ENCODE peak calls at places on chromosome 2, in ten cellular contexts. H, E, R, P, Y, X, K, I, Q and B are unnamed samples. For H3K36me3, the result is how much of the 10 kb centered on the place peaks cover.

GRCh38 chr2:240132651-240132980 is 3.5 kb downstream of the COPS9 start:
- DNase-seq in X (no peak), Y (no peak), H (no peak), P (no peak), K (no peak), E (no peak), I (no peak), R (no peak), Q (no peak), B (no peak)

GRCh38 chr2:3459185-3460015 is 59.9 kb downstream of the ADI1 start:
- DNase-seq in E (peak), I (peak), H (no peak), K (no peak), P (no peak), Y (peak), R (no peak), Q (no peak), X (no peak), B (peak)

GRCh38 chr2:237534380-237534779 is 32.0 kb upstream of the PRLH start:
- DNase-seq in I (no peak), H (no peak), X (no peak), K (no peak), Y (no peak), P (no peak), Q (no peak), R (no peak), E (no peak), B (no peak)

GRCh38 chr2:19120941-19121750 is 237.3 kb downstream of the OSR1 start:
- DNase-seq in E (peak), R (no peak), X (no peak), Q (no peak), K (no peak), I (no peak), Y (no peak), H (peak), P (no peak), B (no peak)

GRCh38 chr2:128026422-128027277 is 1.2 kb downstream of the SAP130 start:
- DNase-seq in H (no peak), I (peak), K (no peak), P (no peak), Q (no peak), Y (no peak), X (no peak), E (no peak), R (no peak), B (peak)

GRCh38 chr2:239587836-239588235 is 187.0 kb upstream of the HDAC4 start:
- DNase-seq in H (no peak), K (no peak), Q (no peak), R (no peak), X (no peak), Y (no peak), I (no peak), E (peak), P (no peak), B (no peak)

GRCh38 chr2:219368690-219369108 is 19.0 kb downstream of the DNPEP start:
- DNase-seq in Q (no peak), I (no peak), Y (peak), R (no peak), X (no peak), K (no peak), E (no peak), H (peak), P (no peak), B (no peak)

GRCh38 chr2:83196225-83196624 is 1262.9 kb downstream of the SUCLG1 start:
- DNase-seq in R (no peak), X (no peak), P (no peak), Y (no peak), H (no peak), E (no peak), K (peak), I (peak), Q (no peak), B (peak)

GRCh38 chr2:189276277-189276676 is 96.7 kb upstream of the COL5A2 start:
- DNase-seq in X (no peak), H (no peak), Q (no peak), Y (no peak), K (no peak), E (no peak), R (no peak), I (no peak), P (no peak), B (no peak)

GRCh38 chr2:236106761-236107160 is 61.4 kb downstream of the GBX2 start:
- DNase-seq in P (no peak), X (no peak), H (no peak), Q (no peak), R (no peak), Y (no peak), I (no peak), K (no peak), E (no peak), B (no peak)

GRCh38 chr2:232325324-232326273 is 53.0 kb upstream of the ALPP start:
- DNase-seq in P (no peak), Y (peak), R (no peak), I (peak), X (no peak), K (peak), E (peak), H (peak), Q (peak), B (peak)

GRCh38 chr2:223941579-223942277 is 3.4 kb downstream of the WDFY1 start:
- DNase-seq in X (peak), H (peak), Q (no peak), E (no peak), K (no peak), R (no peak), I (no peak), P (peak), Y (no peak), B (no peak)

GRCh38 chr2:140639628-140640027 is 1491.2 kb downstream of the LRP1B start:
- DNase-seq in X (no peak), P (no peak), Y (no peak), K (no peak), Q (no peak), E (no peak), I (no peak), H (no peak), R (no peak), B (no peak)

GRCh38 chr2:60247471-60247870 is 306.0 kb downstream of the BCL11A start:
- DNase-seq in I (no peak), E (no peak), Q (no peak), X (no peak), K (no peak), P (no peak), H (no peak), Y (no peak), R (no peak), B (peak)

GRCh38 chr2:30222031-30222430 is 9.3 kb upstream of the LBH start:
- DNase-seq in X (no peak), H (no peak), K (no peak), I (no peak), R (no peak), Q (no peak), E (no peak), P (no peak), Y (no peak), B (no peak)

GRCh38 chr2:174778479-174778962 is 14.2 kb upstream of the CHRNA1 start:
- DNase-seq in Y (peak), P (peak), Q (peak), X (peak), R (peak), H (peak), K (no peak), E (no peak), I (no peak), B (no peak)

GRCh38 chr2:99382163-99382562 is 45.0 kb downstream of the EIF5B start:
- DNase-seq in X (no peak), P (no peak), Y (no peak), I (no peak), R (no peak), H (no peak), Q (no peak), K (no peak), E (no peak), B (no peak)

GRCh38 chr2:74849228-74849892 is 15.4 kb downstream of the HK2 start:
- DNase-seq in Q (peak), K (peak), Y (peak), E (peak), X (peak), P (peak), H (peak), R (peak), I (no peak), B (peak)

GRCh38 chr2:84894131-84894586 is 11.3 kb upstream of the TMSB10 start:
- DNase-seq in K (no peak), E (no peak), I (no peak), X (no peak), P (no peak), Y (no peak), H (peak), R (no peak), Q (no peak), B (peak)

GRCh38 chr2:147172493-147173185 is 672.2 kb upstream of the ACVR2A start:
- DNase-seq in P (no peak), Y (no peak), Q (no peak), H (no peak), I (no peak), E (no peak), R (no peak), X (no peak), K (no peak), B (no peak)

GRCh38 chr2:31457651-31458050 is 43.1 kb upstream of the XDH start:
- DNase-seq in P (no peak), H (no peak), Q (no peak), Y (no peak), E (no peak), X (no peak), R (no peak), K (no peak), I (no peak), B (no peak)

GRCh38 chr2:239157269-239157668 is 243.6 kb downstream of the HDAC4 start:
- DNase-seq in H (no peak), P (no peak), K (no peak), Y (no peak), E (no peak), X (no peak), Q (peak), R (no peak), I (no peak), B (no peak)

GRCh38 chr2:108324531-108325256 is 36.0 kb downstream of the SULT1C2 start:
- DNase-seq in Y (no peak), X (no peak), I (no peak), R (no peak), Q (no peak), E (no peak), K (no peak), H (no peak), P (no peak), B (no peak)

GRCh38 chr2:134465228-134465627 is 211.4 kb downstream of the MGAT5 start:
- DNase-seq in Y (no peak), P (no peak), I (no peak), Q (peak), R (no peak), K (no peak), X (no peak), E (no peak), H (no peak), B (no peak)

GRCh38 chr2:130846686-130847375 is 10.1 kb downstream of the ARHGEF4 start:
- DNase-seq in P (no peak), H (no peak), Y (no peak), K (no peak), R (no peak), Q (no peak), X (no peak), I (no peak), E (no peak), B (no peak)

GRCh38 chr2:190599073-190599472 is 49.8 kb upstream of the NAB1 start:
- DNase-seq in H (no peak), R (no peak), E (no peak), P (no peak), K (no peak), I (no peak), Y (no peak), Q (no peak), X (no peak), B (no peak)

GRCh38 chr2:120177011-120177621 is 46.1 kb downstream of the TMEM185B start:
- DNase-seq in Y (peak), X (peak), H (no peak), R (peak), Q (peak), I (no peak), P (peak), K (peak), E (no peak), B (peak)

GRCh38 chr2:121427187-121427689 is 103.4 kb upstream of the RNU4ATAC start:
- DNase-seq in X (no peak), Y (no peak), R (no peak), K (no peak), P (no peak), I (no peak), H (no peak), E (no peak), Q (no peak), B (no peak)

GRCh38 chr2:70986499-70987189 is 8.0 kb downstream of the TEX261 start:
- DNase-seq in H (no peak), X (no peak), Y (no peak), Q (no peak), I (no peak), P (no peak), R (no peak), E (peak), K (no peak), B (no peak)

GRCh38 chr2:188813315-188813714 is 160.9 kb upstream of the COL3A1 start:
- DNase-seq in K (no peak), Q (no peak), I (no peak), P (no peak), X (no peak), Y (no peak), R (no peak), H (no peak), E (no peak), B (no peak)

DNA sequence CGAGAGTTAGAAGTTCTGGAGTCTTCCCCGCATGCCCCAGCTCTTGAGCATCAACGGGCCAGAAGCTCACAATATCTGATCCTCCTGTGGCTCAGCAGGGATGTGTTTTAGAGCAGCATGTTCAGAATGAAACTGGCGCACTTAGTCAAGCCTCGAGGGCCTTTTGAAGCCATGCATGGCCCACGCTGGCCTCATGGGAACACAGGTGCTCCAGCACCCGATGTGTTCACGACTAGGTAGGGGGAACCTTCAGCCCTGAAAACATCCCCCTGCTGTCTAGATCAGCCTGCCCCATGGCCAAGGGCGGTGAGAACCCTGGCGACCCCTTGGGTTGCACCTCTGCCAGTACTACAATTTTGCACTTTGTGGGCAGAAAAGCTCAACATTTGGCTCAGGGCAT is 32.8 kb downstream of the MSH6 start:
- DNase-seq in P (peak), I (no peak), X (no peak), E (no peak), H (no peak), Y (no peak), Q (no peak), K (peak), R (no peak), B (no peak)
- H3K36me3 ChIP-seq in P (under half), I (half or more), X (half or more), E (under half), H (half or more), Y (half or more), Q (under half), K (half or more), R (half or more), B (under half)

GRCh38 chr2:86072271-86072858 is 33.3 kb downstream of the POLR1A start:
- DNase-seq in Y (peak), H (no peak), Q (no peak), P (peak), E (peak), X (no peak), I (no peak), K (peak), R (no peak), B (no peak)
- H3K36me3 ChIP-seq in Y (half or more), H (under half), Q (under half), P (under half), E (under half), X (under half), I (under half), K (half or more), R (under half), B (under half)

GRCh38 chr2:9407363-9407811 is 15.9 kb downstream of the ITGB1BP1 start:
- DNase-seq in X (no peak), E (no peak), I (no peak), Y (no peak), Q (no peak), H (no peak), R (no peak), K (no peak), P (no peak), B (no peak)
- H3K36me3 ChIP-seq in X (under half), E (under half), I (under half), Y (half or more), Q (under half), H (under half), R (under half), K (half or more), P (under half), B (under half)

GRCh38 chr2:1634681-1635341 is 109.5 kb downstream of the PXDN start:
- DNase-seq in Q (no peak), E (no peak), H (no peak), X (no peak), P (no peak), K (no peak), I (no peak), R (no peak), Y (no peak), B (no peak)

GRCh38 chr2:1638281-1638860 is 105.9 kb downstream of the PXDN start:
- DNase-seq in H (no peak), K (no peak), X (no peak), I (no peak), P (no peak), E (no peak), R (no peak), Y (no peak), Q (no peak), B (no peak)

GRCh38 chr2:1639086-1639858 is 105.0 kb downstream of the PXDN start:
- DNase-seq in E (no peak), P (no peak), H (no peak), I (no peak), X (no peak), Y (no peak), R (no peak), K (no peak), Q (no peak), B (no peak)

GRCh38 chr2:1635826-1636225 is 108.5 kb downstream of the PXDN start:
- DNase-seq in P (no peak), Q (no peak), H (no peak), R (no peak), K (no peak), I (no peak), Y (no peak), X (no peak), E (no peak), B (no peak)

GRCh38 chr2:1636791-1637415 is 107.4 kb downstream of the PXDN start:
- DNase-seq in Y (no peak), E (no peak), X (no peak), P (no peak), K (no peak), Q (no peak), I (no peak), H (no peak), R (no peak), B (no peak)
- H3K36me3 ChIP-seq in Y (half or more), E (under half), X (under half), P (under half), K (under half), Q (under half), I (under half), H (under half), R (under half), B (under half)

GRCh38 chr2:208346756-208347155 is 59.8 kb upstream of the PTH2R start:
- DNase-seq in I (no peak), Q (no peak), P (no peak), Y (no peak), E (no peak), R (no peak), H (no peak), K (no peak), X (no peak), B (no peak)
- H3K36me3 ChIP-seq in I (half or more), Q (under half), P (under half), Y (half or more), E (under half), R (half or more), H (under half), K (half or more), X (under half), B (under half)

GRCh38 chr2:160294889-160295288 is 94.8 kb upstream of the ITGB6 start:
- DNase-seq in K (no peak), X (no peak), Q (no peak), H (no peak), P (no peak), E (no peak), R (no peak), I (no peak), Y (no peak), B (no peak)

GRCh38 chr2:160294339-160294803 is 94.3 kb upstream of the ITGB6 start:
- DNase-seq in K (no peak), Y (peak), P (no peak), E (peak), I (no peak), R (no peak), X (no peak), Q (peak), H (no peak), B (no peak)

GRCh38 chr2:160298960-160299359 is 98.9 kb upstream of the ITGB6 start:
- DNase-seq in Y (no peak), P (no peak), K (no peak), R (no peak), X (no peak), E (no peak), I (no peak), Q (no peak), H (no peak), B (no peak)

GRCh38 chr2:160293401-160293911 is 93.4 kb upstream of the ITGB6 start:
- DNase-seq in K (no peak), R (no peak), E (no peak), H (no peak), P (no peak), X (no peak), Q (no peak), I (no peak), Y (no peak), B (no peak)

GRCh38 chr2:160295519-160296231 is 95.6 kb upstream of the ITGB6 start:
- DNase-seq in Q (no peak), X (no peak), H (no peak), I (no peak), Y (no peak), R (no peak), K (no peak), P (no peak), E (no peak), B (no peak)
- H3K36me3 ChIP-seq in Q (under half), X (under half), H (under half), I (under half), Y (half or more), R (under half), K (under half), P (under half), E (under half), B (under half)